ENCODE peak calls at places on chromosome 3, in nine cellular contexts. One of them, this sample, is unnamed.

GRCh38 chr3:34635352-34635850 is 837.0 kb downstream of the PDCD6IP start:
- DNase-seq in H4: no peak
- DNase-seq in A549: no peak
- DNase-seq in GM20000: no peak
- DNase-seq in aorta: no peak
- DNase-seq in CD8-positive, alpha-beta T cell: no peak
- DNase-seq in mucosa of gallbladder: no peak
- DNase-seq in uterus: no peak
- DNase-seq in hepatic stellate cell: no peak
- DNase-seq in this sample: no peak

GRCh38 chr3:54122802-54123537 is 618 bp downstream of the CACNA2D3 start:
- DNase-seq in H4: no peak
- DNase-seq in A549: no peak
- DNase-seq in GM20000: peak
- DNase-seq in aorta: no peak
- DNase-seq in CD8-positive, alpha-beta T cell: no peak
- DNase-seq in mucosa of gallbladder: no peak
- DNase-seq in uterus: no peak
- DNase-seq in hepatic stellate cell: no peak
- DNase-seq in this sample: no peak

GRCh38 chr3:43180027-43180426 is 74.1 kb upstream of the POMGNT2 start:
- DNase-seq in H4: no peak
- DNase-seq in A549: no peak
- DNase-seq in GM20000: peak
- DNase-seq in aorta: no peak
- DNase-seq in CD8-positive, alpha-beta T cell: peak
- DNase-seq in mucosa of gallbladder: peak
- DNase-seq in uterus: no peak
- DNase-seq in hepatic stellate cell: peak
- DNase-seq in this sample: peak

GRCh38 chr3:58025824-58026579 is 17.8 kb downstream of the FLNB start:
- DNase-seq in H4: peak
- DNase-seq in A549: no peak
- DNase-seq in GM20000: no peak
- DNase-seq in aorta: peak
- DNase-seq in CD8-positive, alpha-beta T cell: no peak
- DNase-seq in mucosa of gallbladder: no peak
- DNase-seq in uterus: no peak
- DNase-seq in hepatic stellate cell: no peak
- DNase-seq in this sample: no peak

GRCh38 chr3:133040696-133041523 is 2.7 kb downstream of the TMEM108 start:
- DNase-seq in H4: peak
- DNase-seq in A549: peak
- DNase-seq in GM20000: peak
- DNase-seq in aorta: peak
- DNase-seq in CD8-positive, alpha-beta T cell: no peak
- DNase-seq in mucosa of gallbladder: peak
- DNase-seq in uterus: peak
- DNase-seq in hepatic stellate cell: peak
- DNase-seq in this sample: peak

GRCh38 chr3:15557511-15557946 is 36.0 kb upstream of the COLQ start:
- DNase-seq in H4: peak
- DNase-seq in A549: peak
- DNase-seq in GM20000: peak
- DNase-seq in aorta: no peak
- DNase-seq in CD8-positive, alpha-beta T cell: peak
- DNase-seq in mucosa of gallbladder: peak
- DNase-seq in uterus: peak
- DNase-seq in hepatic stellate cell: peak
- DNase-seq in this sample: peak

GRCh38 chr3:114623420-114624046 is 329.7 kb downstream of the TIGIT start:
- DNase-seq in H4: peak
- DNase-seq in A549: no peak
- DNase-seq in GM20000: no peak
- DNase-seq in aorta: no peak
- DNase-seq in CD8-positive, alpha-beta T cell: no peak
- DNase-seq in mucosa of gallbladder: no peak
- DNase-seq in uterus: no peak
- DNase-seq in hepatic stellate cell: no peak
- DNase-seq in this sample: no peak

GRCh38 chr3:181896605-181897004 is 184.9 kb downstream of the SOX2 start:
- DNase-seq in H4: no peak
- DNase-seq in A549: no peak
- DNase-seq in GM20000: no peak
- DNase-seq in aorta: no peak
- DNase-seq in CD8-positive, alpha-beta T cell: no peak
- DNase-seq in mucosa of gallbladder: no peak
- DNase-seq in uterus: no peak
- DNase-seq in hepatic stellate cell: no peak
- DNase-seq in this sample: no peak